ENCODE peak calls at places on chromosomes 5 and 9, in nine cellular contexts. One of them, this sample, is unnamed.
A peak's percentile ranks its signal among the peaks of the same experiment; 100 is the strongest.

GRCh38 chr9:131661954-131662621 is 77.8 kb downstream of the RAPGEF1 start:
- DNase-seq in mesenchymal stem cell: no peak
- DNase-seq in astrocyte: no peak
- DNase-seq in cardiac muscle cell: no peak
- DNase-seq in CD8-positive, alpha-beta memory T cell: peak; percentile 38
- DNase-seq in breast epithelium: no peak
- DNase-seq in aorta: no peak
- DNase-seq in CD8-positive, alpha-beta T cell: peak; percentile 46
- DNase-seq in H1: no peak
- DNase-seq in this sample: no peak

GRCh38 chr5:124206540-124206939 is 539.9 kb downstream of the ZNF608 start:
- DNase-seq in mesenchymal stem cell: no peak
- DNase-seq in astrocyte: no peak
- DNase-seq in cardiac muscle cell: no peak
- DNase-seq in CD8-positive, alpha-beta memory T cell: no peak
- DNase-seq in breast epithelium: no peak
- DNase-seq in aorta: no peak
- DNase-seq in CD8-positive, alpha-beta T cell: no peak
- DNase-seq in H1: no peak
- DNase-seq in this sample: no peak

GRCh38 chr5:169126376-169127043 is 174.4 kb downstream of the SLIT3 start:
- DNase-seq in mesenchymal stem cell: peak; percentile 5
- DNase-seq in astrocyte: peak; percentile 46
- DNase-seq in cardiac muscle cell: peak; percentile 4
- DNase-seq in CD8-positive, alpha-beta memory T cell: no peak
- DNase-seq in breast epithelium: no peak
- DNase-seq in aorta: no peak
- DNase-seq in CD8-positive, alpha-beta T cell: no peak
- DNase-seq in H1: no peak
- DNase-seq in this sample: no peak

GRCh38 chr5:151202381-151203139 is 21.3 kb downstream of the CCDC69 start:
- DNase-seq in mesenchymal stem cell: peak; percentile 63
- DNase-seq in astrocyte: peak; percentile 62
- DNase-seq in cardiac muscle cell: peak; percentile 89
- DNase-seq in CD8-positive, alpha-beta memory T cell: peak; percentile 32
- DNase-seq in breast epithelium: no peak
- DNase-seq in aorta: peak; percentile 42
- DNase-seq in CD8-positive, alpha-beta T cell: no peak
- DNase-seq in H1: no peak
- DNase-seq in this sample: peak; percentile 52

GRCh38 chr9:135864447-135865049 is 42.8 kb downstream of the CAMSAP1 start:
- DNase-seq in mesenchymal stem cell: peak; percentile 58
- DNase-seq in astrocyte: no peak
- DNase-seq in cardiac muscle cell: peak; percentile 65
- DNase-seq in CD8-positive, alpha-beta memory T cell: peak; percentile 44
- DNase-seq in breast epithelium: peak; percentile 24
- DNase-seq in aorta: peak; percentile 91
- DNase-seq in CD8-positive, alpha-beta T cell: peak; percentile 65
- DNase-seq in H1: peak; percentile 43
- DNase-seq in this sample: peak; percentile 79

GRCh38 chr5:150671509-150672236 is 10.6 kb downstream of the MYOZ3 start:
- DNase-seq in mesenchymal stem cell: no peak
- DNase-seq in astrocyte: no peak
- DNase-seq in cardiac muscle cell: peak; percentile 18
- DNase-seq in CD8-positive, alpha-beta memory T cell: no peak
- DNase-seq in breast epithelium: no peak
- DNase-seq in aorta: no peak
- DNase-seq in CD8-positive, alpha-beta T cell: no peak
- DNase-seq in H1: no peak
- DNase-seq in this sample: peak; percentile 12

GRCh38 chr9:136808075-136808780 is 480 bp downstream of the RABL6 start:
- DNase-seq in mesenchymal stem cell: peak; percentile 18
- DNase-seq in astrocyte: no peak
- DNase-seq in cardiac muscle cell: no peak
- DNase-seq in CD8-positive, alpha-beta memory T cell: peak; percentile 32
- DNase-seq in breast epithelium: no peak
- DNase-seq in aorta: no peak
- DNase-seq in CD8-positive, alpha-beta T cell: peak; percentile 25
- DNase-seq in H1: no peak
- DNase-seq in this sample: peak; percentile 59

GRCh38 chr5:60334281-60334713 is 365.7 kb downstream of the DEPDC1B start:
- DNase-seq in mesenchymal stem cell: peak; percentile 87
- DNase-seq in astrocyte: peak; percentile 83
- DNase-seq in cardiac muscle cell: peak; percentile 73
- DNase-seq in CD8-positive, alpha-beta memory T cell: no peak
- DNase-seq in breast epithelium: no peak
- DNase-seq in aorta: peak; percentile 76
- DNase-seq in CD8-positive, alpha-beta T cell: no peak
- DNase-seq in H1: no peak
- DNase-seq in this sample: peak; percentile 72

GRCh38 chr5:41869739-41870620 is at the start of gene OXCT1:
- DNase-seq in mesenchymal stem cell: peak; percentile 89
- DNase-seq in astrocyte: peak; percentile 75
- DNase-seq in cardiac muscle cell: peak; percentile 88
- DNase-seq in CD8-positive, alpha-beta memory T cell: peak; percentile 88
- DNase-seq in breast epithelium: peak; percentile 76
- DNase-seq in aorta: peak; percentile 93
- DNase-seq in CD8-positive, alpha-beta T cell: peak; percentile 89
- DNase-seq in H1: peak; percentile 54
- DNase-seq in this sample: peak; percentile 92

GRCh38 chr9:22244141-22245011 is 202.2 kb upstream of the DMRTA1 start:
- DNase-seq in mesenchymal stem cell: peak; percentile 80
- DNase-seq in astrocyte: peak; percentile 49
- DNase-seq in cardiac muscle cell: peak; percentile 77
- DNase-seq in CD8-positive, alpha-beta memory T cell: no peak
- DNase-seq in breast epithelium: no peak
- DNase-seq in aorta: no peak
- DNase-seq in CD8-positive, alpha-beta T cell: no peak
- DNase-seq in H1: no peak
- DNase-seq in this sample: peak; percentile 79

GRCh38 chr9:20242767-20243166 is 379.5 kb downstream of the MLLT3 start:
- DNase-seq in mesenchymal stem cell: no peak
- DNase-seq in astrocyte: no peak
- DNase-seq in cardiac muscle cell: no peak
- DNase-seq in CD8-positive, alpha-beta memory T cell: no peak
- DNase-seq in breast epithelium: no peak
- DNase-seq in aorta: no peak
- DNase-seq in CD8-positive, alpha-beta T cell: peak; percentile 11
- DNase-seq in H1: no peak
- DNase-seq in this sample: no peak

GRCh38 chr9:73089304-73089985 is 62.2 kb upstream of the ANXA1 start:
- DNase-seq in mesenchymal stem cell: no peak
- DNase-seq in astrocyte: no peak
- DNase-seq in cardiac muscle cell: no peak
- DNase-seq in CD8-positive, alpha-beta memory T cell: no peak
- DNase-seq in breast epithelium: no peak
- DNase-seq in aorta: no peak
- DNase-seq in CD8-positive, alpha-beta T cell: no peak
- DNase-seq in H1: no peak
- DNase-seq in this sample: no peak

GRCh38 chr5:168224110-168224509 is 67.3 kb upstream of the WWC1 start:
- DNase-seq in mesenchymal stem cell: no peak
- DNase-seq in astrocyte: no peak
- DNase-seq in cardiac muscle cell: no peak
- DNase-seq in CD8-positive, alpha-beta memory T cell: no peak
- DNase-seq in breast epithelium: no peak
- DNase-seq in aorta: no peak
- DNase-seq in CD8-positive, alpha-beta T cell: no peak
- DNase-seq in H1: no peak
- DNase-seq in this sample: no peak

GRCh38 chr5:176792584-176793342 is 17.6 kb upstream of the UNC5A start:
- DNase-seq in mesenchymal stem cell: no peak
- DNase-seq in astrocyte: no peak
- DNase-seq in cardiac muscle cell: no peak
- DNase-seq in CD8-positive, alpha-beta memory T cell: no peak
- DNase-seq in breast epithelium: no peak
- DNase-seq in aorta: no peak
- DNase-seq in CD8-positive, alpha-beta T cell: no peak
- DNase-seq in H1: no peak
- DNase-seq in this sample: no peak

GRCh38 chr9:29945012-29945411 is 2371.7 kb upstream of the C9orf72 start:
- DNase-seq in mesenchymal stem cell: no peak
- DNase-seq in astrocyte: no peak
- DNase-seq in cardiac muscle cell: no peak
- DNase-seq in CD8-positive, alpha-beta memory T cell: no peak
- DNase-seq in breast epithelium: no peak
- DNase-seq in aorta: no peak
- DNase-seq in CD8-positive, alpha-beta T cell: no peak
- DNase-seq in H1: no peak
- DNase-seq in this sample: no peak

GRCh38 chr9:36141288-36141687 is 4.8 kb downstream of the GLIPR2 start:
- DNase-seq in mesenchymal stem cell: peak; percentile 38
- DNase-seq in astrocyte: no peak
- DNase-seq in cardiac muscle cell: peak; percentile 44
- DNase-seq in CD8-positive, alpha-beta memory T cell: no peak
- DNase-seq in breast epithelium: peak; percentile 58
- DNase-seq in aorta: no peak
- DNase-seq in CD8-positive, alpha-beta T cell: no peak
- DNase-seq in H1: no peak
- DNase-seq in this sample: peak; percentile 61

GRCh38 chr5:28807230-28807629 is 1768.8 kb upstream of the CDH9 start:
- DNase-seq in mesenchymal stem cell: peak; percentile 35
- DNase-seq in astrocyte: peak; percentile 2
- DNase-seq in cardiac muscle cell: no peak
- DNase-seq in CD8-positive, alpha-beta memory T cell: no peak
- DNase-seq in breast epithelium: no peak
- DNase-seq in aorta: no peak
- DNase-seq in CD8-positive, alpha-beta T cell: no peak
- DNase-seq in H1: no peak
- DNase-seq in this sample: peak; percentile 23
- H3K4me1 ChIP-seq in mesenchymal stem cell: no peaks in the 10 kb centered on the region
- H3K4me1 ChIP-seq in astrocyte: no peaks in the 10 kb centered on the region
- H3K4me1 ChIP-seq in cardiac muscle cell: no peaks in the 10 kb centered on the region
- H3K4me1 ChIP-seq in CD8-positive, alpha-beta memory T cell: no peaks in the 10 kb centered on the region
- H3K4me1 ChIP-seq in breast epithelium: no peaks in the 10 kb centered on the region
- H3K4me1 ChIP-seq in aorta: no peaks in the 10 kb centered on the region
- H3K4me1 ChIP-seq in CD8-positive, alpha-beta T cell: no peaks in the 10 kb centered on the region
- H3K4me1 ChIP-seq in H1: no peaks in the 10 kb centered on the region
- H3K4me1 ChIP-seq in this sample: no peaks in the 10 kb centered on the region

GRCh38 chr5:14148483-14148882 is 5.3 kb downstream of the TRIO start:
- DNase-seq in mesenchymal stem cell: no peak
- DNase-seq in astrocyte: no peak
- DNase-seq in cardiac muscle cell: no peak
- DNase-seq in CD8-positive, alpha-beta memory T cell: no peak
- DNase-seq in breast epithelium: no peak
- DNase-seq in aorta: no peak
- DNase-seq in CD8-positive, alpha-beta T cell: no peak
- DNase-seq in H1: no peak
- DNase-seq in this sample: no peak
- H3K4me1 ChIP-seq in mesenchymal stem cell: peaks cover 23% of the 10 kb centered on the region
- H3K4me1 ChIP-seq in astrocyte: peaks cover 59% of the 10 kb centered on the region
- H3K4me1 ChIP-seq in cardiac muscle cell: peaks cover 61% of the 10 kb centered on the region
- H3K4me1 ChIP-seq in CD8-positive, alpha-beta memory T cell: no peaks in the 10 kb centered on the region
- H3K4me1 ChIP-seq in breast epithelium: peaks cover 26% of the 10 kb centered on the region
- H3K4me1 ChIP-seq in aorta: peaks cover 12% of the 10 kb centered on the region
- H3K4me1 ChIP-seq in CD8-positive, alpha-beta T cell: peaks cover 5% of the 10 kb centered on the region
- H3K4me1 ChIP-seq in H1: peaks cover 14% of the 10 kb centered on the region
- H3K4me1 ChIP-seq in this sample: peaks cover 57% of the 10 kb centered on the region

GRCh38 chr5:1190296-1190695 is 11.1 kb upstream of the SLC6A19 start:
- DNase-seq in mesenchymal stem cell: no peak
- DNase-seq in astrocyte: no peak
- DNase-seq in cardiac muscle cell: no peak
- DNase-seq in CD8-positive, alpha-beta memory T cell: no peak
- DNase-seq in breast epithelium: no peak
- DNase-seq in aorta: peak; percentile 16
- DNase-seq in CD8-positive, alpha-beta T cell: no peak
- DNase-seq in H1: no peak
- DNase-seq in this sample: no peak

GRCh38 chr5:1187950-1188334 is 13.5 kb upstream of the SLC6A19 start:
- DNase-seq in mesenchymal stem cell: no peak
- DNase-seq in astrocyte: no peak
- DNase-seq in cardiac muscle cell: no peak
- DNase-seq in CD8-positive, alpha-beta memory T cell: no peak
- DNase-seq in breast epithelium: no peak
- DNase-seq in aorta: no peak
- DNase-seq in CD8-positive, alpha-beta T cell: no peak
- DNase-seq in H1: no peak
- DNase-seq in this sample: no peak

GRCh38 chr5:1187234-1187949 is 14.0 kb upstream of the SLC6A19 start:
- DNase-seq in mesenchymal stem cell: no peak
- DNase-seq in astrocyte: no peak
- DNase-seq in cardiac muscle cell: no peak
- DNase-seq in CD8-positive, alpha-beta memory T cell: no peak
- DNase-seq in breast epithelium: no peak
- DNase-seq in aorta: peak; percentile 71
- DNase-seq in CD8-positive, alpha-beta T cell: no peak
- DNase-seq in H1: no peak
- DNase-seq in this sample: no peak

GRCh38 chr5:1189269-1189668 is 12.1 kb upstream of the SLC6A19 start:
- DNase-seq in mesenchymal stem cell: no peak
- DNase-seq in astrocyte: no peak
- DNase-seq in cardiac muscle cell: no peak
- DNase-seq in CD8-positive, alpha-beta memory T cell: no peak
- DNase-seq in breast epithelium: no peak
- DNase-seq in aorta: peak; percentile 27
- DNase-seq in CD8-positive, alpha-beta T cell: no peak
- DNase-seq in H1: no peak
- DNase-seq in this sample: no peak

GRCh38 chr5:1188464-1188863 is 12.9 kb upstream of the SLC6A19 start:
- DNase-seq in mesenchymal stem cell: no peak
- DNase-seq in astrocyte: no peak
- DNase-seq in cardiac muscle cell: no peak
- DNase-seq in CD8-positive, alpha-beta memory T cell: no peak
- DNase-seq in breast epithelium: no peak
- DNase-seq in aorta: peak; percentile 39
- DNase-seq in CD8-positive, alpha-beta T cell: no peak
- DNase-seq in H1: no peak
- DNase-seq in this sample: no peak
- H3K4me1 ChIP-seq in mesenchymal stem cell: no peaks in the 10 kb centered on the region
- H3K4me1 ChIP-seq in astrocyte: no peaks in the 10 kb centered on the region
- H3K4me1 ChIP-seq in cardiac muscle cell: peaks cover 44% of the 10 kb centered on the region
- H3K4me1 ChIP-seq in CD8-positive, alpha-beta memory T cell: no peaks in the 10 kb centered on the region
- H3K4me1 ChIP-seq in breast epithelium: no peaks in the 10 kb centered on the region
- H3K4me1 ChIP-seq in aorta: no peaks in the 10 kb centered on the region
- H3K4me1 ChIP-seq in CD8-positive, alpha-beta T cell: no peaks in the 10 kb centered on the region
- H3K4me1 ChIP-seq in H1: peaks cover 3% of the 10 kb centered on the region
- H3K4me1 ChIP-seq in this sample: no peaks in the 10 kb centered on the region

DNA sequence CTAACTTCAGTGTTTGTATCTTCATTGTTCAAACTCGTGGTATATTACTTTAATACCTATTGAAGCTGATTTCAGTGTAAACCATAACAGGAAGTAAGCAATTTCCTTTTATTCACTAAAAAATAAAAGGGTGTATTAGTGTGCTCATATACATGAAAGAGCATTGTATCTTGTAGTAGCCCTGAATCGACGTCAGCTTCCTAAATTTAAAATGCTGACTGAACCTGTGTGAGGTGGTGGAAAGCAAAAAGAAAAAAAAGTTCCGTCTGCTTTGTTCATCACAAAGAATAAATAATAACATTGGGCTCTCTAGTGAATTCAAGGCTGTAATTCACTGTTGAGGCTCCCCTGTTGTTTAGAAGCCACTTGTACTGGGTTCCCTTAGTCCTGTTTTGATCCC is 11.5 kb downstream of the SMARCA2 start:
- DNase-seq in mesenchymal stem cell: no peak
- DNase-seq in astrocyte: no peak
- DNase-seq in cardiac muscle cell: no peak
- DNase-seq in CD8-positive, alpha-beta memory T cell: no peak
- DNase-seq in breast epithelium: no peak
- DNase-seq in aorta: no peak
- DNase-seq in CD8-positive, alpha-beta T cell: no peak
- DNase-seq in H1: no peak
- DNase-seq in this sample: no peak
- H3K4me1 ChIP-seq in mesenchymal stem cell: peaks cover 1% of the 10 kb centered on the region
- H3K4me1 ChIP-seq in astrocyte: no peaks in the 10 kb centered on the region
- H3K4me1 ChIP-seq in cardiac muscle cell: peaks cover 9% of the 10 kb centered on the region
- H3K4me1 ChIP-seq in CD8-positive, alpha-beta memory T cell: peaks cover 81% of the 10 kb centered on the region
- H3K4me1 ChIP-seq in breast epithelium: peaks cover 28% of the 10 kb centered on the region
- H3K4me1 ChIP-seq in aorta: peaks cover 25% of the 10 kb centered on the region
- H3K4me1 ChIP-seq in CD8-positive, alpha-beta T cell: peaks cover 86% of the 10 kb centered on the region
- H3K4me1 ChIP-seq in H1: peaks cover 12% of the 10 kb centered on the region
- H3K4me1 ChIP-seq in this sample: peaks cover 21% of the 10 kb centered on the region